ENCODE peak calls at places on chromosome 2, in seven cellular contexts. X, J, M, V, L, T and N are unnamed samples. For H3K36me3 and H3K4me1, the result is how much of the 10 kb centered on the place peaks cover.

GRCh38 chr2:108355907-108356734 is 21.6 kb upstream of the SULT1C4 start:
- DNase-seq in X (no peak), J (no peak), M (no peak), V (no peak), L (no peak), T (no peak), N (no peak)

GRCh38 chr2:137947714-137948336 is 16.4 kb upstream of the HNMT start:
- DNase-seq in X (peak), J (peak), M (peak), V (peak), L (peak), T (peak), N (peak)

GRCh38 chr2:196515041-196515440 is 124.5 kb upstream of the CCDC150 start:
- DNase-seq in X (peak), J (peak), M (no peak), V (no peak), L (no peak), T (no peak), N (no peak)

GRCh38 chr2:240785424-240786335 is 34.3 kb downstream of the KIF1A start:
- DNase-seq in X (peak), J (no peak), M (no peak), V (no peak), L (no peak), T (no peak), N (no peak)

GRCh38 chr2:38065502-38066135 is 10.3 kb downstream of the CYP1B1 start:
- DNase-seq in X (no peak), J (no peak), M (no peak), V (peak), L (no peak), T (no peak), N (no peak)

GRCh38 chr2:39435974-39436591 is 1.0 kb downstream of the MAP4K3 start:
- DNase-seq in X (no peak), J (no peak), M (no peak), V (peak), L (peak), T (no peak), N (no peak)

GRCh38 chr2:73832905-73833304 is 4.1 kb downstream of the STAMBP start:
- DNase-seq in X (no peak), J (no peak), M (no peak), V (peak), L (peak), T (peak), N (no peak)

GRCh38 chr2:230669386-230669935 is 43.2 kb upstream of the CAB39 start:
- DNase-seq in X (no peak), J (no peak), M (no peak), V (no peak), L (no peak), T (no peak), N (no peak)

GRCh38 chr2:203878060-203878459 is 10.5 kb downstream of the CTLA4 start:
- DNase-seq in X (no peak), J (no peak), M (no peak), V (no peak), L (no peak), T (no peak), N (no peak)

GRCh38 chr2:84694088-84694622 is 177.9 kb downstream of the DNAH6 start:
- DNase-seq in X (no peak), J (no peak), M (peak), V (no peak), L (no peak), T (no peak), N (no peak)

GRCh38 chr2:239660390-239661228 is 259.8 kb upstream of the HDAC4 start:
- DNase-seq in X (no peak), J (no peak), M (no peak), V (no peak), L (no peak), T (no peak), N (no peak)

DNA sequence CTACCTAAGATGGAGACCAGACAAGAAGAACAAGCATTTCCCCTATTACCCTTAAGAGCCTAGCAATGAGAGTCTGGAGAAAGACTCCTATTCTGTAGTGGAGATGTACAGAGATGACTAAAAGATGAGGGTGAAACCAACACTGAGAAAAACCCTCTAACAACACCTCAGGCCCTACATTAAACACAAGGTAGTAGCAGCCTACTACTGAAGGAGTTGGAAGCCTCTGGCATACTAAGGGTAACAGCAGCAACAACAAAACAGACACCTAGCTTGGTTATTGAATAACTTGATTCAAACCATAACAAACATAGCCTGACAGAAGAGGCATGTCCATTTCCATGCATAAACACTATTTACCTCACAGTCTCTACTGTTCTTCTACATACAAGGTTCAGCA is 60.5 kb downstream of the UGP2 start:
- DNase-seq in X (no peak), J (no peak), M (no peak), V (no peak), L (no peak), T (no peak), N (no peak)
- H3K36me3 ChIP-seq in X (half or more), J (half or more), M (under half), V (half or more), L (under half), T (under half), N (under half)

GRCh38 chr2:60478660-60479059 is 74.8 kb downstream of the BCL11A start:
- DNase-seq in X (no peak), J (no peak), M (no peak), V (no peak), L (no peak), T (no peak), N (no peak)

GRCh38 chr2:60472663-60473289 is 80.7 kb downstream of the BCL11A start:
- DNase-seq in X (no peak), J (no peak), M (no peak), V (no peak), L (no peak), T (no peak), N (no peak)

GRCh38 chr2:60474301-60474700 is 79.2 kb downstream of the BCL11A start:
- DNase-seq in X (no peak), J (no peak), M (no peak), V (no peak), L (no peak), T (no peak), N (no peak)

GRCh38 chr2:60476206-60476946 is 77.1 kb downstream of the BCL11A start:
- DNase-seq in X (peak), J (peak), M (no peak), V (no peak), L (no peak), T (no peak), N (no peak)

GRCh38 chr2:60475311-60475830 is 78.1 kb downstream of the BCL11A start:
- DNase-seq in X (no peak), J (no peak), M (no peak), V (no peak), L (no peak), T (no peak), N (no peak)
- H3K4me1 ChIP-seq in X (half or more), J (under half), M (under half), V (under half), L (under half), T (under half), N (under half)

GRCh38 chr2:159165065-159165464 is 121.4 kb downstream of the WDSUB1 start:
- DNase-seq in X (no peak), J (no peak), M (no peak), V (no peak), L (no peak), T (no peak), N (no peak)

GRCh38 chr2:159169187-159169586 is 117.3 kb downstream of the WDSUB1 start:
- DNase-seq in X (no peak), J (no peak), M (no peak), V (no peak), L (peak), T (no peak), N (no peak)

GRCh38 chr2:159163935-159164334 is 122.6 kb downstream of the WDSUB1 start:
- DNase-seq in X (no peak), J (no peak), M (no peak), V (no peak), L (no peak), T (no peak), N (no peak)

GRCh38 chr2:159168707-159169106 is 117.8 kb downstream of the WDSUB1 start:
- DNase-seq in X (no peak), J (no peak), M (no peak), V (no peak), L (peak), T (peak), N (no peak)

GRCh38 chr2:159164457-159164894 is 122.0 kb downstream of the WDSUB1 start:
- DNase-seq in X (no peak), J (no peak), M (no peak), V (no peak), L (no peak), T (peak), N (no peak)
- H3K27ac ChIP-seq in X (peak), J (no peak), M (no peak), V (no peak), L (no peak), T (no peak), N (no peak)

GRCh38 chr2:206736935-206737334 is 18.7 kb upstream of the DYTN start:
- DNase-seq in X (no peak), J (no peak), M (no peak), V (no peak), L (no peak), T (no peak), N (no peak)

DNA sequence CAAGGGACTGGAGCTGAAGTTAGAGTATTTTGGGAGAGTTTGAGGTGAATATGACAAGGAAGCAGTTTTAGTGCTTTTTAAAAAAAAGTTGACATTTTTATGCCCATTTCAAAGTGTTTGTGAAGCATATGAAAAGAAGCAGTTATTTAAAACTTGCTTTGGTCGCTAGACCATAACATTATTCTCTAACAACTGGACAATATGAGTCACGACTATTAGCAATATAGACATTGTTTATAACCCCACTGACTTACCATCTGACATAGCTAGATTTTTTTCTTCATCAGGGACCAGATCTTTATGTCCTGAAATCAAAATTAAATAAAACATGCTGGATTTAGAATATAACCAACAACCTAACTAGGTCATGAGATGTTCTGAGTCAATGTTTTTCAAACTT is 22.6 kb upstream of the DYTN start:
- DNase-seq in X (no peak), J (no peak), M (no peak), V (no peak), L (no peak), T (no peak), N (no peak)
- H3K36me3 ChIP-seq in X (under half), J (under half), M (under half), V (under half), L (under half), T (under half), N (under half)